ENCODE peak calls at places on chromosome 13, in ten cellular contexts. A, C, X, R, I, U, L, K, P and V are unnamed samples.

GRCh38 chr13:25905411-25906010 is 146.3 kb downstream of the SHISA2 start:
- DNase-seq in A (no peak), C (no peak), X (no peak), R (no peak), I (no peak), U (no peak), L (no peak), K (no peak), P (no peak), V (no peak)

GRCh38 chr13:106558527-106558926 is 9.4 kb downstream of the ARGLU1 start:
- DNase-seq in A (no peak), C (no peak), X (no peak), R (no peak), I (no peak), U (no peak), L (no peak), K (no peak), P (no peak), V (no peak)

GRCh38 chr13:93522486-93522885 is 295.9 kb downstream of the GPC6 start:
- DNase-seq in A (no peak), C (no peak), X (peak), R (no peak), I (no peak), U (peak), L (no peak), K (no peak), P (no peak), V (no peak)

GRCh38 chr13:97257800-97258799 is 36.0 kb downstream of the MBNL2 start:
- DNase-seq in A (peak), C (peak), X (peak), R (peak), I (peak), U (peak), L (peak), K (peak), P (peak), V (peak)

GRCh38 chr13:21949818-21950429 is 279.1 kb downstream of the FGF9 start:
- DNase-seq in A (no peak), C (no peak), X (no peak), R (no peak), I (no peak), U (no peak), L (no peak), K (no peak), P (no peak), V (no peak)

GRCh38 chr13:108376308-108376707 is 106.8 kb downstream of the TNFSF13B start:
- DNase-seq in A (no peak), C (no peak), X (no peak), R (no peak), I (no peak), U (no peak), L (no peak), K (no peak), P (no peak), V (no peak)

GRCh38 chr13:22039961-22040360 is 369.1 kb downstream of the FGF9 start:
- DNase-seq in A (no peak), C (no peak), X (no peak), R (no peak), I (no peak), U (no peak), L (no peak), K (no peak), P (no peak), V (no peak)

GRCh38 chr13:59843040-59843439 is 320.7 kb downstream of the DIAPH3 start:
- DNase-seq in A (no peak), C (no peak), X (no peak), R (no peak), I (no peak), U (no peak), L (peak), K (no peak), P (no peak), V (no peak)

GRCh38 chr13:87975035-87975434 is 303.9 kb downstream of the SLITRK5 start:
- DNase-seq in A (no peak), C (no peak), X (no peak), R (no peak), I (no peak), U (no peak), L (peak), K (no peak), P (no peak), V (no peak)

GRCh38 chr13:67106502-67107057 is 123.6 kb downstream of the PCDH9 start:
- DNase-seq in A (no peak), C (no peak), X (no peak), R (no peak), I (no peak), U (no peak), L (no peak), K (no peak), P (no peak), V (no peak)

GRCh38 chr13:66503890-66504289 is 726.2 kb downstream of the PCDH9 start:
- DNase-seq in A (no peak), C (no peak), X (no peak), R (no peak), I (no peak), U (no peak), L (peak), K (no peak), P (no peak), V (no peak)

GRCh38 chr13:46983881-46984280 is 87.0 kb upstream of the HTR2A start:
- DNase-seq in A (no peak), C (no peak), X (no peak), R (peak), I (no peak), U (no peak), L (peak), K (no peak), P (no peak), V (no peak)

GRCh38 chr13:76286178-76286577 is 600.0 kb downstream of the KCTD12 start:
- DNase-seq in A (no peak), C (no peak), X (peak), R (no peak), I (peak), U (peak), L (no peak), K (no peak), P (no peak), V (peak)

GRCh38 chr13:40637644-40638043 is 28.8 kb downstream of the FOXO1 start:
- DNase-seq in A (no peak), C (no peak), X (no peak), R (no peak), I (peak), U (no peak), L (no peak), K (no peak), P (no peak), V (no peak)

GRCh38 chr13:35727881-35728280 is 251.4 kb upstream of the MAB21L1 start:
- DNase-seq in A (no peak), C (no peak), X (no peak), R (no peak), I (no peak), U (no peak), L (peak), K (no peak), P (no peak), V (no peak)

GRCh38 chr13:79990048-79990447 is 350.9 kb downstream of the SPRY2 start:
- DNase-seq in A (no peak), C (no peak), X (peak), R (no peak), I (no peak), U (no peak), L (no peak), K (no peak), P (no peak), V (peak)

GRCh38 chr13:64985075-64985474 is 2245.1 kb downstream of the PCDH9 start:
- DNase-seq in A (no peak), C (no peak), X (no peak), R (no peak), I (no peak), U (no peak), L (no peak), K (no peak), P (no peak), V (no peak)

GRCh38 chr13:80341771-80342271 is 895 bp upstream of the SPRY2 start:
- DNase-seq in A (no peak), C (peak), X (peak), R (peak), I (peak), U (peak), L (peak), K (peak), P (no peak), V (no peak)

GRCh38 chr13:110331362-110331761 is 24.3 kb downstream of the COL4A2 start:
- DNase-seq in A (no peak), C (no peak), X (peak), R (no peak), I (peak), U (peak), L (no peak), K (no peak), P (no peak), V (no peak)

GRCh38 chr13:75481176-75482069 is 546 bp downstream of the TBC1D4 start:
- DNase-seq in A (no peak), C (peak), X (no peak), R (peak), I (no peak), U (peak), L (peak), K (peak), P (peak), V (no peak)

GRCh38 chr13:45143346-45143751 is 23.0 kb downstream of the GTF2F2 start:
- DNase-seq in A (no peak), C (no peak), X (no peak), R (no peak), I (peak), U (peak), L (peak), K (no peak), P (no peak), V (no peak)

GRCh38 chr13:112053744-112054615 is 13.0 kb upstream of the SOX1 start:
- DNase-seq in A (no peak), C (no peak), X (no peak), R (no peak), I (no peak), U (no peak), L (no peak), K (no peak), P (no peak), V (no peak)

GRCh38 chr13:110418944-110419343 is 111.9 kb downstream of the COL4A2 start:
- DNase-seq in A (no peak), C (no peak), X (no peak), R (no peak), I (no peak), U (no peak), L (no peak), K (peak), P (no peak), V (no peak)

GRCh38 chr13:102863590-102863989 is 17.8 kb downstream of the ERCC5 start:
- DNase-seq in A (no peak), C (no peak), X (no peak), R (no peak), I (no peak), U (no peak), L (no peak), K (peak), P (no peak), V (no peak)

GRCh38 chr13:35818577-35819165 is 312.5 kb downstream of the DCLK1 start:
- DNase-seq in A (no peak), C (no peak), X (no peak), R (peak), I (peak), U (peak), L (peak), K (no peak), P (no peak), V (peak)

GRCh38 chr13:44407891-44408290 is 34.3 kb downstream of the SERP2 start:
- DNase-seq in A (no peak), C (no peak), X (no peak), R (no peak), I (no peak), U (no peak), L (peak), K (no peak), P (no peak), V (no peak)

GRCh38 chr13:53112522-53112921 is 83.9 kb downstream of the OLFM4 start:
- DNase-seq in A (no peak), C (no peak), X (no peak), R (no peak), I (no peak), U (no peak), L (no peak), K (no peak), P (no peak), V (no peak)

GRCh38 chr13:79171131-79172061 is 234.7 kb downstream of the RBM26 start:
- DNase-seq in A (no peak), C (no peak), X (no peak), R (no peak), I (no peak), U (no peak), L (no peak), K (no peak), P (no peak), V (no peak)

GRCh38 chr13:37968555-37968954 is 99.0 kb upstream of the TRPC4 start:
- DNase-seq in A (no peak), C (no peak), X (no peak), R (no peak), I (no peak), U (no peak), L (no peak), K (no peak), P (no peak), V (no peak)

GRCh38 chr13:36848228-36848982 is 29.4 kb downstream of the RFXAP start:
- DNase-seq in A (no peak), C (no peak), X (no peak), R (peak), I (no peak), U (peak), L (peak), K (no peak), P (no peak), V (no peak)

GRCh38 chr13:97853550-97853949 is 99.9 kb upstream of the IPO5 start:
- DNase-seq in A (no peak), C (no peak), X (peak), R (no peak), I (peak), U (no peak), L (peak), K (no peak), P (no peak), V (peak)

GRCh38 chr13:47903836-47904235 is 97.2 kb downstream of the SUCLA2 start:
- DNase-seq in A (no peak), C (no peak), X (peak), R (peak), I (peak), U (peak), L (peak), K (no peak), P (no peak), V (no peak)

GRCh38 chr13:47829684-47830083 is 171.4 kb downstream of the SUCLA2 start:
- DNase-seq in A (no peak), C (no peak), X (no peak), R (no peak), I (peak), U (peak), L (no peak), K (no peak), P (no peak), V (no peak)

GRCh38 chr13:31090921-31091624 is 70.6 kb downstream of the HSPH1 start:
- DNase-seq in A (no peak), C (peak), X (no peak), R (no peak), I (no peak), U (peak), L (peak), K (no peak), P (no peak), V (no peak)

GRCh38 chr13:35693142-35693784 is 216.8 kb upstream of the MAB21L1 start:
- DNase-seq in A (no peak), C (no peak), X (no peak), R (no peak), I (no peak), U (no peak), L (no peak), K (no peak), P (no peak), V (no peak)

GRCh38 chr13:99657848-99658265 is 156.6 kb downstream of the TM9SF2 start:
- DNase-seq in A (no peak), C (peak), X (peak), R (no peak), I (peak), U (peak), L (no peak), K (peak), P (no peak), V (no peak)

GRCh38 chr13:51357928-51358595 is 18.6 kb downstream of the SERPINE3 start:
- DNase-seq in A (no peak), C (no peak), X (no peak), R (no peak), I (peak), U (no peak), L (no peak), K (no peak), P (no peak), V (no peak)
- TF ChIP-seq CTCF in A (no peak), C (no peak), X (no peak), R (no peak), I (no peak), U (no peak), L (no peak), K (no peak), P (no peak), V (no peak)

GRCh38 chr13:28754698-28755545 is 36.2 kb upstream of the SLC46A3 start:
- DNase-seq in A (no peak), C (peak), X (no peak), R (peak), I (peak), U (peak), L (no peak), K (peak), P (no peak), V (no peak)
- TF ChIP-seq CTCF in A (peak), C (no peak), X (no peak), R (peak), I (peak), U (peak), L (no peak), K (peak), P (no peak), V (peak)

GRCh38 chr13:86725105-86725504 is 925.9 kb upstream of the SLITRK6 start:
- DNase-seq in A (no peak), C (no peak), X (no peak), R (no peak), I (no peak), U (no peak), L (no peak), K (no peak), P (no peak), V (no peak)
- TF ChIP-seq CTCF in A (no peak), C (no peak), X (no peak), R (peak), I (no peak), U (no peak), L (no peak), K (no peak), P (no peak), V (no peak)

DNA sequence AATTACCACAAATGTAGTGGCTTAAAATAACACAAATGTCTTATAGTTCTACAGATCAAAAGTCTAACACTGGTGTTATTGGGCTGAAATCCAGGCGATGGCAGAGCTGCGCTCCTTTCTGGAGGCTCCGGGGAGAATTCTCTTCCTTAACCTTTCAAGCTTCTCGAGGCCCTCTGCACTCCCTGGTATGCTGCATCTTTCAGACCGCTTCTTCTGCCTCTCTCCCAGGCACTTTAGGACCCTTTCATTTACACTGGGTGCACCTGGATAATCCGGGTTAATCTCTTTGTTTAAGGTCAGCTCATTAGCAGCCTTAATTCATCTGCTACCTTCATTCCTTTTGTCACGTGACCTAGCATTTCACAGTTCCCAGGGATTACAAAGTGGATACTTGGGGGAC is 211.3 kb upstream of the RFC3 start:
- DNase-seq in A (no peak), C (no peak), X (no peak), R (no peak), I (peak), U (peak), L (peak), K (no peak), P (no peak), V (no peak)
- TF ChIP-seq CTCF in A (no peak), C (no peak), X (no peak), R (no peak), I (peak), U (peak), L (no peak), K (no peak), P (no peak), V (no peak)

GRCh38 chr13:90256746-90257145 is 1090.7 kb upstream of the MIR17HG start:
- DNase-seq in A (no peak), C (no peak), X (no peak), R (no peak), I (no peak), U (no peak), L (no peak), K (no peak), P (no peak), V (no peak)

GRCh38 chr13:90258129-90258528 is 1089.4 kb upstream of the MIR17HG start:
- DNase-seq in A (no peak), C (no peak), X (no peak), R (no peak), I (no peak), U (no peak), L (no peak), K (no peak), P (no peak), V (no peak)

GRCh38 chr13:90254437-90254836 is 1093.0 kb upstream of the MIR17HG start:
- DNase-seq in A (no peak), C (no peak), X (no peak), R (no peak), I (no peak), U (no peak), L (no peak), K (no peak), P (no peak), V (no peak)

DNA sequence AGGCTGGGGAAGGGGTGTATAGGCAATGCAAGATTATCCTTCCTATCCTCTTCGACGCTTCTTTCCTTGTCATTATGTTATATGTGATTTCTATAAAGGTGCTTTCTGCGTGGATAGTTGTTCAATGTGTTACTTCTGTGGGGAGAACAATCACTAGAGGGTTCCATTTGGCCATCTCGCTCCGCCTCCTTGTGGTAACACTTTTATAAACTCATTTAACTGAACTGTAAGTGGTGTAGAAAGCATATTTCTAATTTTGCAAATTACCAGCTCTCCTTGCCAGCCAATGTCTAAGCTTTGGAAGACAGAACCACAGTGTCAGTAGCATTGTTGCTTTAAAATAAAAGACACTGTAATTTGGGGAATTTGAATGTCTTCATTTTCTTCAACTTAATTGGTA is 1093.7 kb upstream of the MIR17HG start:
- DNase-seq in A (no peak), C (no peak), X (no peak), R (no peak), I (no peak), U (no peak), L (no peak), K (no peak), P (no peak), V (no peak)
- TF ChIP-seq CTCF in A (no peak), C (no peak), X (no peak), R (no peak), I (no peak), U (no peak), L (no peak), K (no peak), P (no peak), V (peak)

GRCh38 chr13:113211774-113212173 is 2.4 kb downstream of the CUL4A start:
- DNase-seq in A (no peak), C (no peak), X (no peak), R (no peak), I (no peak), U (no peak), L (no peak), K (no peak), P (no peak), V (no peak)

GRCh38 chr13:113210834-113211233 is 1.4 kb downstream of the CUL4A start:
- DNase-seq in A (no peak), C (no peak), X (no peak), R (no peak), I (no peak), U (no peak), L (no peak), K (no peak), P (no peak), V (no peak)

GRCh38 chr13:113208424-113209335 is at the start of gene PCID2:
- DNase-seq in A (no peak), C (peak), X (peak), R (peak), I (peak), U (peak), L (peak), K (peak), P (peak), V (peak)

GRCh38 chr13:113209336-113209879 is at the start of gene CUL4A:
- DNase-seq in A (no peak), C (peak), X (peak), R (peak), I (peak), U (peak), L (peak), K (peak), P (peak), V (peak)

DNA sequence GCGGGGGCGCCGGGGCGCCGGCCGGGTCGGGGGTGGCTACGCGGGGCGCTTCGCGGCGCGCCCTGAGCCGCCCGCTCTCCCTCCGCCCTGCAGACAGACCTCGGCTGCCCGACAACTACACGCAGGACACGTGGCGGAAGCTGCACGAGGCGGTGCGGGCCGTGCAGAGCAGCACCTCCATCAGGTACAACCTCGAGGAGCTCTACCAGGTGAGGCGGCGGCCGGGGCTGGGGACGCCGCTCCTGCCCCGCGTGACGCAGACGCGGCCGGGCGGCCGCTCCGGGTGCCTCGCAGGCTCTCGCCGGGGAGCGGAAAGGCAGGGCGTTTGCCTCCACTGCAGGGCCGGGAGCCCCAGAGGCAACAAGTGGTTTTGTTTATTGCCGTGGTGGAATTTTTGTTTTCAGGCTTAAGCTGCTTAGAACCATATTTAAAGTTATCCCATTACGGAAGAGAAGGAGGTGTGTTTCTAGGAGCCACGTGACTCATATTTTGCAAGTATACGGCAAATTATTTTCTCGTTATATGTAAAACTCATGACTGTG is 538 bp downstream of the CUL4A start:
- DNase-seq in A (no peak), C (peak), X (peak), R (peak), I (peak), U (peak), L (peak), K (peak), P (peak), V (peak)
- TF ChIP-seq CTCF in A (no peak), C (no peak), X (no peak), R (peak), I (no peak), U (no peak), L (no peak), K (no peak), P (no peak), V (peak)